ENCODE peak calls at places on chromosomes 3 and 15, in six cellular contexts. H, D, G, K, W and F are unnamed samples.

GRCh38 chr15:28888302-28888894 is 2.6 kb downstream of the APBA2 start:
- DNase-seq in H (no peak), D (no peak), G (no peak), K (no peak), W (no peak), F (no peak)

GRCh38 chr3:59486468-59486964 is 436.7 kb upstream of the CFAP20DC start:
- DNase-seq in H (no peak), D (no peak), G (no peak), K (no peak), W (no peak), F (no peak)

GRCh38 chr3:53160335-53160659 is 712 bp upstream of the PRKCD start:
- DNase-seq in H (no peak), D (no peak), G (no peak), K (no peak), W (no peak), F (no peak)

GRCh38 chr15:82139823-82140268 is 94.0 kb upstream of the MEX3B start:
- DNase-seq in H (no peak), D (no peak), G (peak), K (peak), W (peak), F (peak)

GRCh38 chr15:82750831-82751181 is 41.1 kb upstream of the AP3B2 start:
- DNase-seq in H (no peak), D (no peak), G (peak), K (no peak), W (no peak), F (no peak)

GRCh38 chr3:160400631-160401150 is 1.2 kb downstream of the SMC4 start:
- DNase-seq in H (no peak), D (peak), G (peak), K (no peak), W (no peak), F (no peak)

GRCh38 chr3:31278532-31278931 is 254.2 kb upstream of the STT3B start:
- DNase-seq in H (no peak), D (no peak), G (no peak), K (no peak), W (no peak), F (no peak)

GRCh38 chr3:170092907-170093306 is 55.1 kb downstream of the GPR160 start:
- DNase-seq in H (no peak), D (no peak), G (no peak), K (no peak), W (no peak), F (no peak)

GRCh38 chr3:117278424-117279190 is 569.0 kb downstream of the TUSC7 start:
- DNase-seq in H (no peak), D (no peak), G (no peak), K (no peak), W (peak), F (peak)

GRCh38 chr15:90902656-90902995 is 476 bp upstream of the MAN2A2 start:
- DNase-seq in H (no peak), D (no peak), G (no peak), K (peak), W (no peak), F (no peak)

GRCh38 chr3:114770874-114771273 is 376.2 kb downstream of the ZBTB20 start:
- DNase-seq in H (no peak), D (no peak), G (no peak), K (no peak), W (peak), F (peak)

GRCh38 chr3:158789592-158789991 is 12.3 kb upstream of the MFSD1 start:
- DNase-seq in H (no peak), D (no peak), G (no peak), K (no peak), W (peak), F (peak)

GRCh38 chr15:79474252-79474651 is 42.1 kb downstream of the MINAR1 start:
- DNase-seq in H (no peak), D (no peak), G (no peak), K (no peak), W (peak), F (peak)

GRCh38 chr15:42528970-42529369 is 19.6 kb downstream of the LRRC57 start:
- DNase-seq in H (no peak), D (no peak), G (no peak), K (no peak), W (peak), F (peak)

GRCh38 chr3:111717601-111718000 is 122.5 kb upstream of the ZBED2 start:
- DNase-seq in H (peak), D (peak), G (peak), K (peak), W (peak), F (peak)

GRCh38 chr15:61301701-61302100 is 72.6 kb upstream of the RORA start:
- DNase-seq in H (no peak), D (no peak), G (no peak), K (no peak), W (no peak), F (no peak)

GRCh38 chr3:11954312-11954934 is 49.8 kb upstream of the SYN2 start:
- DNase-seq in H (no peak), D (no peak), G (no peak), K (no peak), W (no peak), F (no peak)

GRCh38 chr3:156898296-156898880 is 72.2 kb downstream of the LEKR1 start:
- DNase-seq in H (no peak), D (no peak), G (no peak), K (no peak), W (peak), F (no peak)

GRCh38 chr15:85008474-85009260 is 27.0 kb downstream of the PDE8A start:
- DNase-seq in H (no peak), D (no peak), G (no peak), K (no peak), W (no peak), F (no peak)

GRCh38 chr3:30518201-30518864 is 88.1 kb upstream of the TGFBR2 start:
- DNase-seq in H (no peak), D (no peak), G (no peak), K (no peak), W (no peak), F (peak)

GRCh38 chr15:33859992-33860545 is 108.2 kb upstream of the CHRM5 start:
- DNase-seq in H (no peak), D (no peak), G (peak), K (no peak), W (no peak), F (no peak)

GRCh38 chr15:74376825-74377581 is 9.6 kb upstream of the CYP11A1 start:
- DNase-seq in H (no peak), D (no peak), G (no peak), K (no peak), W (no peak), F (no peak)

GRCh38 chr3:13267348-13267659 is 152.8 kb downstream of the NUP210 start:
- DNase-seq in H (no peak), D (no peak), G (no peak), K (no peak), W (no peak), F (no peak)

GRCh38 chr15:31605467-31605931 is 278.9 kb downstream of the KLF13 start:
- DNase-seq in H (peak), D (peak), G (peak), K (no peak), W (peak), F (peak)

GRCh38 chr3:50542177-50543034 is 25.1 kb downstream of the C3orf18 start:
- DNase-seq in H (peak), D (peak), G (peak), K (peak), W (peak), F (peak)

GRCh38 chr3:13045904-13046568 is 27.2 kb downstream of the IQSEC1 start:
- DNase-seq in H (no peak), D (no peak), G (no peak), K (no peak), W (no peak), F (no peak)

GRCh38 chr3:128076465-128076782 is 24.2 kb downstream of the SEC61A1 start:
- DNase-seq in H (no peak), D (no peak), G (no peak), K (no peak), W (no peak), F (no peak)

GRCh38 chr3:53324011-53324544 is 23.3 kb downstream of the DCP1A start:
- DNase-seq in H (no peak), D (no peak), G (no peak), K (no peak), W (peak), F (no peak)

GRCh38 chr3:172329070-172329469 is 119.2 kb downstream of the GHSR start:
- DNase-seq in H (peak), D (no peak), G (no peak), K (no peak), W (no peak), F (no peak)

GRCh38 chr3:149701206-149701976 is 43.6 kb upstream of the WWTR1 start:
- DNase-seq in H (no peak), D (no peak), G (no peak), K (no peak), W (no peak), F (no peak)

GRCh38 chr15:62779041-62779810 is 263.3 kb upstream of the TPM1 start:
- DNase-seq in H (no peak), D (no peak), G (peak), K (no peak), W (peak), F (peak)

GRCh38 chr15:55917881-55918296 is 75.5 kb downstream of the NEDD4 start:
- DNase-seq in H (no peak), D (no peak), G (peak), K (no peak), W (peak), F (peak)

GRCh38 chr3:37628711-37629301 is 232.9 kb upstream of the CTDSPL start:
- DNase-seq in H (no peak), D (no peak), G (no peak), K (no peak), W (peak), F (peak)

GRCh38 chr3:26202169-26202568 is 412.3 kb downstream of the OXSM start:
- DNase-seq in H (no peak), D (no peak), G (no peak), K (peak), W (no peak), F (no peak)

GRCh38 chr3:133717424-133717823 is 28.8 kb upstream of the TF start:
- DNase-seq in H (no peak), D (no peak), G (no peak), K (no peak), W (no peak), F (no peak)

GRCh38 chr3:136258199-136258598 is 8.1 kb downstream of the PCCB start:
- DNase-seq in H (no peak), D (no peak), G (no peak), K (no peak), W (no peak), F (no peak)

GRCh38 chr3:11757441-11757875 is 89.2 kb downstream of the TAMM41 start:
- DNase-seq in H (no peak), D (no peak), G (peak), K (no peak), W (peak), F (peak)

GRCh38 chr15:63080638-63081250 is 38.2 kb downstream of the TPM1 start:
- DNase-seq in H (no peak), D (no peak), G (no peak), K (no peak), W (no peak), F (no peak)

GRCh38 chr3:97882975-97883598 is 61.3 kb downstream of the CRYBG3 start:
- DNase-seq in H (no peak), D (no peak), G (no peak), K (no peak), W (peak), F (peak)

GRCh38 chr3:122776675-122777074 is 17.0 kb downstream of the HSPBAP1 start:
- DNase-seq in H (no peak), D (no peak), G (no peak), K (no peak), W (no peak), F (no peak)

GRCh38 chr3:122777077-122777476 is 16.6 kb downstream of the HSPBAP1 start:
- DNase-seq in H (no peak), D (no peak), G (no peak), K (no peak), W (no peak), F (no peak)

GRCh38 chr3:122772827-122773226 is 20.8 kb downstream of the HSPBAP1 start:
- DNase-seq in H (no peak), D (no peak), G (peak), K (no peak), W (no peak), F (no peak)

GRCh38 chr3:122774564-122774963 is 19.1 kb downstream of the HSPBAP1 start:
- DNase-seq in H (no peak), D (no peak), G (peak), K (no peak), W (peak), F (peak)

DNA sequence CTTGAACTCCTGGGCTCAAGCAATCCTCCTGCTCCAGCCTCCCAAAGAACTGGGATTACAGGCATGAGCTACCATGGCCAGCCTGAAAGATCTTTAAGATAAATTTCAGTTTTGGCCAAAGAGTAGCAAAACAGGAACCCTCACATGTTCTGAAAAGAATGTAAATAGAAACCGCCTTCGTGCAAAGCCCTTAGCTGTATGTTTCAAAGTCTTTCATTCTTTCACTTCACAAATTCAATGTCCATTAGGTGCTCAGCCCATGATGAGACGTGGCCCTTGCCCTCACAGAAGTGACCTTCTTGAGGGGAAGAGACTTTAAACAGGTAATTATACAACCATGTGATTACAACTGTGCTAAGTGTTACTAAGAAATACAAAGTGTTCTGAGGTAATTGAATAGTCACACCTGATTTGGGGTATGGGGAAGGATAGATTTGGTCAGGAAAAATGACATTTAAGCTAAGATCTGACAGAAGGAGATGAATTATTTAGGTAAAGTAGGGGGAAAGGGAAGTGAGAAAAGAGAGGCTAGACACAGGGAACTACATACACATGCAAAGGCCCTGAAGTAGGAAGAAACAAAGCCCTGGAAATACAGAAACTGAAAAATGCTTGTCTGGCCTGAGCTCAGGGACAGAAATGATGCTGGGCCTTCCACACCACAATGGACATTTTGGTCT is 19.6 kb downstream of the HSPBAP1 start:
- DNase-seq in H (no peak), D (no peak), G (peak), K (no peak), W (no peak), F (no peak)
- H3K14ac ChIP-seq in H (no peak), D (no peak), G (no peak), K (no peak), W (no peak), F (no peak)

GRCh38 chr3:45979378-45979777 is 16.2 kb downstream of the FYCO1 start:
- DNase-seq in H (no peak), D (no peak), G (peak), K (no peak), W (no peak), F (no peak)
- H3K14ac ChIP-seq in H (no peak), D (no peak), G (no peak), K (no peak), W (no peak), F (no peak)

DNA sequence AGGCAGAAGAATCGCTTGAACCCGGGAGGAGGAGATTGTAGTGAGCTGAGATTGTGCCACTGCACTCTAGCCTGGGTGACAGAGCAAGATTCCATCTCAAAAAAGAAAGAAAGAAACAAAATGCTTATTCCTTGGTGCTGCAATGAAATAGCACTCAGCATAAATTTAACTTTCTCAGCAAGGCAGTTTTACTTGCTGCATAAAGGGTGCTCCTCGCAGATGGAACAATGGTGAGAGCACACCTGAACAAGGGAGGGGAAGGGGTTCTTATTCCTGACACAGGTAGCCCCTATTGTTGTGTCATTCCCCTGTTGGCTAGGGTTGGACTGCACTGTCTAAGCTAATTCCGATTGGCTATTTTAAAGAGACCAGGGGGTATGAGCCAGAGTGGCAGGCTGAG is 17.1 kb downstream of the PAK2 start:
- DNase-seq in H (no peak), D (no peak), G (no peak), K (no peak), W (no peak), F (no peak)
- H3K14ac ChIP-seq in H (no peak), D (no peak), G (no peak), K (no peak), W (no peak), F (no peak)

GRCh38 chr3:187828571-187829452 is 83.5 kb upstream of the BCL6 start:
- DNase-seq in H (no peak), D (peak), G (no peak), K (no peak), W (no peak), F (no peak)

GRCh38 chr3:187831125-187832051 is 86.1 kb upstream of the BCL6 start:
- DNase-seq in H (no peak), D (peak), G (no peak), K (no peak), W (peak), F (peak)

GRCh38 chr3:187832202-187832601 is 86.9 kb upstream of the BCL6 start:
- DNase-seq in H (no peak), D (peak), G (no peak), K (no peak), W (no peak), F (no peak)

GRCh38 chr3:187827723-187828122 is 82.5 kb upstream of the BCL6 start:
- DNase-seq in H (no peak), D (peak), G (no peak), K (no peak), W (no peak), F (no peak)

GRCh38 chr3:187830181-187830580 is 84.9 kb upstream of the BCL6 start:
- DNase-seq in H (no peak), D (peak), G (no peak), K (no peak), W (no peak), F (no peak)
- H3K14ac ChIP-seq in H (no peak), D (no peak), G (no peak), K (no peak), W (no peak), F (no peak)

GRCh38 chr15:66483131-66483566 is 14.4 kb downstream of the SNAPC5 start:
- DNase-seq in H (no peak), D (no peak), G (no peak), K (no peak), W (peak), F (peak)

GRCh38 chr15:66481107-66481856 is 16.3 kb downstream of the SNAPC5 start:
- DNase-seq in H (no peak), D (no peak), G (peak), K (no peak), W (no peak), F (peak)

GRCh38 chr15:66486887-66487286 is 10.7 kb downstream of the SNAPC5 start:
- DNase-seq in H (no peak), D (no peak), G (no peak), K (no peak), W (no peak), F (no peak)

GRCh38 chr15:66482539-66482938 is 15.0 kb downstream of the SNAPC5 start:
- DNase-seq in H (no peak), D (no peak), G (no peak), K (no peak), W (no peak), F (no peak)

GRCh38 chr15:66484539-66485112 is 12.9 kb downstream of the SNAPC5 start:
- DNase-seq in H (no peak), D (no peak), G (no peak), K (no peak), W (no peak), F (no peak)
- H3K14ac ChIP-seq in H (no peak), D (no peak), G (no peak), K (no peak), W (no peak), F (no peak)